ENCODE peak calls at places on chromosome X, in eight cellular contexts. W is body of pancreas; M is NCI-H510A; F is cardiac septum; P is Karpas-422; Z is right atrium auricular region; R is activated CD4-positive, alpha-beta memory T cell treated with anti-CD3 and anti-CD28 coated beads, Interleukin-2, amount 10 ng/mL, durations not matched to agents 7 days and 5 days; J is HS-5. D is an unnamed sample.

GRCh38 chrX:139106111-139106510 is 394.6 kb upstream of the FGF13 start:
- DNase-seq in W (no peak), Z (no peak), F (no peak), P (no peak), J (peak), M (no peak), R (no peak), D (no peak)

GRCh38 chrX:41095962-41096955 is 11.0 kb downstream of the USP9X start:
- DNase-seq in R (no peak), Z (no peak), W (no peak), M (no peak), F (no peak), P (no peak), J (no peak), D (no peak)

GRCh38 chrX:64152857-64153256 is 52.7 kb downstream of the AMER1 start:
- DNase-seq in R (no peak), F (no peak), J (no peak), P (no peak), M (peak), Z (no peak), W (no peak), D (no peak)

GRCh38 chrX:24485976-24486680 is 21.0 kb downstream of the PDK3 start:
- DNase-seq in J (no peak), Z (no peak), M (no peak), P (no peak), R (no peak), F (no peak), W (no peak), D (no peak)

GRCh38 chrX:139200346-139200745 is 330.2 kb upstream of the F9 start:
- DNase-seq in P (no peak), J (no peak), R (no peak), W (no peak), Z (no peak), F (no peak), M (no peak), D (no peak)

GRCh38 chrX:142084611-142085010 is 120.5 kb downstream of the MAGEC2 start:
- DNase-seq in Z (no peak), J (no peak), W (no peak), R (no peak), F (no peak), M (no peak), P (no peak), D (no peak)

GRCh38 chrX:135086197-135086854 is 34.0 kb downstream of the ETDB start:
- DNase-seq in M (peak), Z (no peak), J (peak), F (no peak), W (peak), P (peak), R (peak), D (no peak)

GRCh38 chrX:41491267-41492004 is 44.3 kb downstream of the NYX start:
- DNase-seq in P (no peak), M (no peak), W (peak), Z (peak), R (no peak), J (peak), F (no peak), D (no peak)

GRCh38 chrX:51891821-51892551 is 1.4 kb upstream of the MAGED1 start:
- DNase-seq in M (peak), F (no peak), Z (peak), R (no peak), W (peak), P (peak), J (peak), D (peak)

GRCh38 chrX:18010251-18010650 is 149.2 kb upstream of the RAI2 start:
- DNase-seq in Z (no peak), W (no peak), F (no peak), J (no peak), R (no peak), M (peak), P (no peak), D (no peak)

GRCh38 chrX:119407681-119408080 is 8.5 kb downstream of the SLC25A43 start:
- DNase-seq in J (no peak), P (no peak), Z (no peak), F (no peak), R (no peak), M (no peak), W (no peak), D (no peak)

GRCh38 chrX:49164589-49165360 is 2.2 kb downstream of the MAGIX start:
- DNase-seq in W (no peak), J (no peak), P (no peak), F (no peak), R (no peak), M (no peak), Z (no peak), D (no peak)

GRCh38 chrX:120428309-120428708 is 40.8 kb downstream of the LAMP2 start:
- DNase-seq in Z (no peak), R (no peak), M (no peak), P (no peak), W (no peak), F (no peak), J (no peak), D (no peak)

GRCh38 chrX:68832516-68833447 is 4.0 kb downstream of the EFNB1 start:
- DNase-seq in P (no peak), W (no peak), R (no peak), F (peak), Z (peak), M (no peak), J (no peak), D (peak)

GRCh38 chrX:3516051-3516541 is 169.6 kb upstream of the MXRA5 start:
- DNase-seq in M (no peak), P (no peak), W (no peak), Z (no peak), R (no peak), J (no peak), F (no peak), D (no peak)

GRCh38 chrX:4484266-4484665 is 770.8 kb upstream of the PRKX start:
- DNase-seq in R (no peak), F (no peak), Z (no peak), W (no peak), J (no peak), M (no peak), P (no peak), D (no peak)

GRCh38 chrX:47540754-47541538 is 20.1 kb upstream of the ARAF start:
- DNase-seq in M (peak), J (peak), Z (peak), W (peak), F (peak), R (no peak), P (no peak), D (peak)

GRCh38 chrX:118526149-118526548 is 30.5 kb downstream of the DOCK11 start:
- DNase-seq in M (no peak), W (no peak), Z (no peak), F (no peak), P (no peak), R (no peak), J (no peak), D (no peak)

D was measured in posterior vena cava.